ENCODE peak calls at places on chromosome 22, in eight cellular contexts. L is gastrocnemius medialis, G is testis, X is H7, Z is GM12864, F is A549, B is colonic mucosa, O is HCT116. E is an unnamed sample.

GRCh38 chr22:19831016-19831415 is 23.7 kb downstream of the GNB1L start:
- DNase-seq in L (no peak), G (no peak), X (no peak), Z (no peak), F (no peak), B (peak; percentile 6), O (no peak), E (no peak)

GRCh38 chr22:41832553-41833368 is at the start of gene SREBF2:
- DNase-seq in L (peak; percentile 100), G (peak; percentile 100), X (peak; percentile 99), Z (peak; percentile 99), F (peak; percentile 99), B (peak; percentile 99), O (peak; percentile 99), E (peak; percentile 100)

GRCh38 chr22:23393721-23394320 is 186.3 kb downstream of the IGLL1 start:
- DNase-seq in L (no peak), G (no peak), X (peak; percentile 43), Z (no peak), F (no peak), B (no peak), O (no peak), E (no peak)

GRCh38 chr22:27192135-27192900 is 534.9 kb downstream of the MIAT start:
- DNase-seq in L (no peak), G (no peak), X (no peak), Z (no peak), F (no peak), B (no peak), O (no peak), E (no peak)

GRCh38 chr22:28856095-28856455 is 27.3 kb upstream of the ZNRF3 start:
- DNase-seq in L (no peak), G (no peak), X (no peak), Z (no peak), F (no peak), B (no peak), O (no peak), E (no peak)

GRCh38 chr22:17627961-17628303 is 617 bp downstream of the ATP6V1E1 start:
- DNase-seq in L (no peak), G (no peak), X (no peak), Z (no peak), F (no peak), B (peak; percentile 25), O (no peak), E (peak; percentile 10)

GRCh38 chr22:27851974-27852713 is 50.6 kb upstream of the MN1 start:
- DNase-seq in L (no peak), G (peak; percentile 56), X (peak; percentile 16), Z (no peak), F (no peak), B (no peak), O (no peak), E (no peak)

GRCh38 chr22:49270595-49271368 is 556.9 kb downstream of the BRD1 start:
- DNase-seq in L (no peak), G (peak; percentile 4), X (no peak), Z (no peak), F (no peak), B (no peak), O (no peak), E (no peak)

GRCh38 chr22:20569059-20570058 is 61.9 kb downstream of the MED15 start:
- DNase-seq in L (peak; percentile 81), G (peak; percentile 77), X (no peak), Z (no peak), F (peak; percentile 75), B (no peak), O (peak; percentile 78), E (peak; percentile 96)

GRCh38 chr22:27578937-27579617 is 222.5 kb downstream of the MN1 start:
- DNase-seq in L (no peak), G (no peak), X (no peak), Z (no peak), F (no peak), B (no peak), O (no peak), E (no peak)

GRCh38 chr22:48070760-48071159 is 1308.3 kb downstream of the TBC1D22A start:
- DNase-seq in L (no peak), G (no peak), X (peak; percentile 57), Z (no peak), F (no peak), B (no peak), O (no peak), E (no peak)

GRCh38 chr22:48070083-48070482 is 1307.6 kb downstream of the TBC1D22A start:
- DNase-seq in L (no peak), G (no peak), X (no peak), Z (no peak), F (no peak), B (no peak), O (no peak), E (no peak)

GRCh38 chr22:48065852-48066251 is 1303.4 kb downstream of the TBC1D22A start:
- DNase-seq in L (no peak), G (no peak), X (no peak), Z (no peak), F (no peak), B (no peak), O (no peak), E (no peak)

GRCh38 chr22:48071305-48071704 is 1308.9 kb downstream of the TBC1D22A start:
- DNase-seq in L (no peak), G (no peak), X (no peak), Z (no peak), F (no peak), B (no peak), O (no peak), E (no peak)

DNA sequence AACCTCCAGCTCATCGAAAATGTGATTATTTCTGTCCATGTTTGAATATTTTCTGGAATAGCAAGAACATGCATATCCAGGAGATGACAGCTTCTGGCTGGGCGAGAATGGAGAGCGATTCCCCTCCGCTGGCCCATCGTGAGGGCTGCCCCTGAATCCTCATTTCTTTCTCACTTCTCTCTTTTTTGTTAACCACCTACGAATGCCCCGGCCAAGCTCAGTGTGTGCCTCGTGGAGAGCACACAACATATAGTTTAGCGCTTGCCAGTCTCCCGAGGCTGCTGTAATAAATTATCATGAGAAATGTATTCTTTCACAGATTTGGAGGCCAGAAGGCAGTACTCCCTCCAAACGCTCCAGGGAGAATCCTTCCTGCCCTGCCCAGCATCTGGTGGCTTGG is 1305.9 kb downstream of the TBC1D22A start:
- DNase-seq in L (no peak), G (no peak), X (no peak), Z (no peak), F (no peak), B (no peak), O (no peak), E (no peak)
- H3K4me3 ChIP-seq in L (no peak overlapping the region), G (no peak overlapping the region), X (no peak overlapping the region), Z (no peak overlapping the region), F (no peak overlapping the region), B (no peak overlapping the region), O (no peak overlapping the region), E (no peak overlapping the region)

DNA sequence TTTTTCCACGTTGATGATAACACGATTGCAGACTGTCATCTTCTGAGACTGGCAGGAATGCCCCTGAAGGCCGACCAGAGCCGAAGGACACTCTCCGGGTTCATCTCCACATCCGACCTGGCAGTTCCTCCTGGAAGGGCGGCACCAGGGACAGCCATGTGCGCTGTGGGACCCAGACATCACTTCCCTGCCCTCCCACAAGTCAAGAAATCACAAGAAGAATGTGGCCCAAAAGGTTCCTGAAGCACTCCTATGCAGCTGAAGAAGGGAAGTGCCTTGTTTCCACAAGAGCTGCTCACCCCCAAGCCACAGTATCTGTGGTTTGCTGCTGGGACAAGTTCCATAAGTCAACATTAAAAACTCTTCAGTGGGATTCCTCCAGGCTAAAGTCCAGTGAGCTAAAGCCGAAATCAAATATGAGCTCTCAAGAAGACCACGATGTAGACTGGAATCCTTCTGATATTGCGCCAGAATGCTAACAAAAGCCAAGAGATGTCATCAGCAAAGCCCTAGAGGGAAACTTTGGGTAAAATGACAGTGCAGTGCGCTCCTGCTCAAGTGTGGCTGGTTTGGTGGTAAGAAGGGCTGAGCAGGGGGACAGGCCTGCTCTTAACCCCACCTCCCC is 21.2 kb downstream of the PACSIN2 start:
- DNase-seq in L (no peak), G (no peak), X (no peak), Z (no peak), F (peak; percentile 73), B (no peak), O (no peak), E (no peak)
- H3K4me3 ChIP-seq in L (no peak overlapping the region), G (no peak overlapping the region), X (no peak overlapping the region), Z (no peak overlapping the region), F (peak overlapping the region; percentile 52), B (no peak overlapping the region), O (no peak overlapping the region), E (no peak overlapping the region)

GRCh38 chr22:33557836-33558235 is 362.4 kb downstream of the LARGE1 start:
- DNase-seq in L (no peak), G (no peak), X (no peak), Z (no peak), F (no peak), B (no peak), O (no peak), E (no peak)

GRCh38 chr22:33555814-33556522 is 364.3 kb downstream of the LARGE1 start:
- DNase-seq in L (no peak), G (no peak), X (no peak), Z (no peak), F (no peak), B (no peak), O (no peak), E (no peak)

DNA sequence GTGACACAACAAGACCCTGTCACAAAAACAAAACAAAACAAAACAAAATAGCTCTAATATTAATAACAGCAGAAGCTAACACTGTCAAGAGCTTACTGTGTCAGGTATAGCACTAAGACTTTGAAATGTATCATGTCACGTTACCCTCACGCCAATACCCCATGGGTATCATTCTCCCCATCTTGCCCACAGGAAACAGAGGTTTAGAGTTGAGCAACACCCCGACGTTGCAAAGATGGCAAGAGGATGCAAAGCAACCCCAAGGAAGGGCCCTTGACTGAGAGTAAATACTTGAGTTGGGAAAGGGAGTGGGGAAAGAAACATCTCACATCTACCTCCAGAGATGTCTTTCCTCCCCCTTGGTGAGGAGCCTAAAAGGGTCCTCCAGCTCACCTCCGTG is 366.8 kb downstream of the LARGE1 start:
- DNase-seq in L (no peak), G (no peak), X (no peak), Z (no peak), F (no peak), B (no peak), O (no peak), E (no peak)
- H3K4me3 ChIP-seq in L (no peak overlapping the region), G (no peak overlapping the region), X (no peak overlapping the region), Z (no peak overlapping the region), F (no peak overlapping the region), B (no peak overlapping the region), O (no peak overlapping the region), E (no peak overlapping the region)

GRCh38 chr22:44944891-44945600 is 64.8 kb downstream of the PHF21B start:
- DNase-seq in L (no peak), G (no peak), X (no peak), Z (no peak), F (no peak), B (no peak), O (no peak), E (no peak)

GRCh38 chr22:44950806-44951509 is 58.8 kb downstream of the PHF21B start:
- DNase-seq in L (no peak), G (no peak), X (no peak), Z (no peak), F (no peak), B (no peak), O (no peak), E (no peak)

GRCh38 chr22:44951510-44951816 is 58.3 kb downstream of the PHF21B start:
- DNase-seq in L (no peak), G (no peak), X (no peak), Z (no peak), F (no peak), B (no peak), O (no peak), E (no peak)

GRCh38 chr22:44947029-44947428 is 62.8 kb downstream of the PHF21B start:
- DNase-seq in L (no peak), G (no peak), X (no peak), Z (no peak), F (no peak), B (no peak), O (no peak), E (no peak)

GRCh38 chr22:44947846-44948245 is 62.0 kb downstream of the PHF21B start:
- DNase-seq in L (no peak), G (no peak), X (no peak), Z (no peak), F (no peak), B (no peak), O (no peak), E (no peak)
- H3K4me3 ChIP-seq in L (no peak overlapping the region), G (no peak overlapping the region), X (no peak overlapping the region), Z (no peak overlapping the region), F (no peak overlapping the region), B (no peak overlapping the region), O (no peak overlapping the region), E (no peak overlapping the region)